ENCODE peak calls at places on chromosomes 4 and X, in five cellular contexts. One of them, this sample, is unnamed.

GRCh38 chrX:70166601-70167590 is 10.4 kb upstream of the DGAT2L6 start:
- DNase-seq in H1: no peak
- DNase-seq in GM12878: no peak
- DNase-seq in K562: no peak
- DNase-seq in HepG2: peak
- DNase-seq in this sample: peak

GRCh38 chrX:138754861-138755260 is 43.3 kb upstream of the FGF13 start:
- DNase-seq in H1: no peak
- DNase-seq in GM12878: no peak
- DNase-seq in K562: no peak
- DNase-seq in HepG2: no peak
- DNase-seq in this sample: no peak

GRCh38 chr4:145954924-145955339 is 16.3 kb upstream of the ZNF827 start:
- DNase-seq in H1: no peak
- DNase-seq in GM12878: no peak
- DNase-seq in K562: peak
- DNase-seq in HepG2: no peak
- DNase-seq in this sample: peak

GRCh38 chr4:15153662-15154061 is 151.4 kb downstream of the CPEB2 start:
- DNase-seq in H1: no peak
- DNase-seq in GM12878: no peak
- DNase-seq in K562: peak
- DNase-seq in HepG2: no peak
- DNase-seq in this sample: no peak

GRCh38 chrX:54178100-54178940 is 4.7 kb downstream of the FAM120C start:
- DNase-seq in H1: no peak
- DNase-seq in GM12878: no peak
- DNase-seq in K562: no peak
- DNase-seq in HepG2: peak
- DNase-seq in this sample: no peak

GRCh38 chr4:76283900-76284299 is 22.6 kb upstream of the STBD1 start:
- DNase-seq in H1: no peak
- DNase-seq in GM12878: no peak
- DNase-seq in K562: no peak
- DNase-seq in HepG2: no peak
- DNase-seq in this sample: no peak

GRCh38 chrX:27679281-27679680 is 89.1 kb downstream of the DCAF8L2 start:
- DNase-seq in H1: no peak
- DNase-seq in GM12878: no peak
- DNase-seq in K562: no peak
- DNase-seq in HepG2: no peak
- DNase-seq in this sample: no peak

GRCh38 chrX:71282514-71283408 is 674 bp upstream of the NONO start:
- DNase-seq in H1: no peak
- DNase-seq in GM12878: no peak
- DNase-seq in K562: no peak
- DNase-seq in HepG2: peak
- DNase-seq in this sample: peak

GRCh38 chr4:76704133-76704881 is 193.6 kb downstream of the SOWAHB start:
- DNase-seq in H1: no peak
- DNase-seq in GM12878: no peak
- DNase-seq in K562: no peak
- DNase-seq in HepG2: no peak
- DNase-seq in this sample: peak

GRCh38 chrX:6526564-6526963 is 8.4 kb downstream of the VCX3A start:
- DNase-seq in H1: no peak
- DNase-seq in GM12878: no peak
- DNase-seq in K562: no peak
- DNase-seq in HepG2: no peak
- DNase-seq in this sample: no peak

GRCh38 chr4:153113838-153114105 is 90.5 kb upstream of the TRIM2 start:
- DNase-seq in H1: no peak
- DNase-seq in GM12878: no peak
- DNase-seq in K562: no peak
- DNase-seq in HepG2: no peak
- DNase-seq in this sample: no peak

GRCh38 chr4:153333874-153334273 is 10.6 kb upstream of the MND1 start:
- DNase-seq in H1: no peak
- DNase-seq in GM12878: no peak
- DNase-seq in K562: no peak
- DNase-seq in HepG2: no peak
- DNase-seq in this sample: no peak

GRCh38 chr4:18020145-18020670 is 1.3 kb downstream of the LCORL start:
- DNase-seq in H1: no peak
- DNase-seq in GM12878: no peak
- DNase-seq in K562: no peak
- DNase-seq in HepG2: no peak
- DNase-seq in this sample: no peak

GRCh38 chr4:185669288-185669687 is 134.0 kb upstream of the PDLIM3 start:
- DNase-seq in H1: no peak
- DNase-seq in GM12878: no peak
- DNase-seq in K562: no peak
- DNase-seq in HepG2: no peak
- DNase-seq in this sample: no peak

GRCh38 chrX:64885850-64886249 is 90.4 kb downstream of the ZC4H2 start:
- DNase-seq in H1: no peak
- DNase-seq in GM12878: no peak
- DNase-seq in K562: peak
- DNase-seq in HepG2: no peak
- DNase-seq in this sample: peak

GRCh38 chr4:150261571-150261970 is 183.3 kb downstream of the DCLK2 start:
- DNase-seq in H1: no peak
- DNase-seq in GM12878: no peak
- DNase-seq in K562: no peak
- DNase-seq in HepG2: no peak
- DNase-seq in this sample: no peak

GRCh38 chrX:49309401-49309981 is 6.0 kb downstream of the GAGE10 start:
- DNase-seq in H1: peak
- DNase-seq in GM12878: no peak
- DNase-seq in K562: no peak
- DNase-seq in HepG2: no peak
- DNase-seq in this sample: no peak

GRCh38 chr4:5866841-5867782 is 25.8 kb downstream of the CRMP1 start:
- DNase-seq in H1: no peak
- DNase-seq in GM12878: no peak
- DNase-seq in K562: no peak
- DNase-seq in HepG2: no peak
- DNase-seq in this sample: no peak

GRCh38 chr4:48139688-48140087 is 5.6 kb upstream of the TXK start:
- DNase-seq in H1: no peak
- DNase-seq in GM12878: no peak
- DNase-seq in K562: no peak
- DNase-seq in HepG2: no peak
- DNase-seq in this sample: no peak

GRCh38 chr4:113090954-113091353 is 41.5 kb downstream of the ANK2 start:
- DNase-seq in H1: no peak
- DNase-seq in GM12878: no peak
- DNase-seq in K562: no peak
- DNase-seq in HepG2: no peak
- DNase-seq in this sample: no peak

GRCh38 chr4:113094327-113094726 is 44.9 kb downstream of the ANK2 start:
- DNase-seq in H1: no peak
- DNase-seq in GM12878: no peak
- DNase-seq in K562: no peak
- DNase-seq in HepG2: no peak
- DNase-seq in this sample: no peak

DNA sequence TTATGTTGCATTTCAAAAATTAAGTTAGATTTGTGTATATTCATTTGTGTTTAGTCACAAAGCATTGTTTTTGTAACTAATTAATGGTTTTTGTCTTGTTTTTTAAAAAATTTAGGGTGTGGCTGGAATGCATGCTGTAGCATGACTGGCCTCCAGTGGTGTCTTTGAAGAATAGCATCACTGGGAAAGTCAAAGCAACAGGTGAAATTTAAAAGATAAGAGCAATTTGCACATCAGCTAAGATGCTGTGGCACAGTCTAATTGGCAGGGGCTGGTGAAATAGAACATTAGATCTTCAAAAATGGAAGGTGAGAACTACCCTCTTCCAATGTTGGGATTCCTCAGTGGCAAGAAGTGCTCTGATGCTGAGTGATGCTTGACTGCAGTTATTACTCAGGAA is 45.3 kb downstream of the ANK2 start:
- DNase-seq in H1: no peak
- DNase-seq in GM12878: no peak
- DNase-seq in K562: peak
- DNase-seq in HepG2: no peak
- DNase-seq in this sample: peak
- TF ChIP-seq SRF in H1: no peak
- TF ChIP-seq SRF in GM12878: no peak
- TF ChIP-seq SRF in K562: no peak
- TF ChIP-seq SRF in HepG2: no peak
- TF ChIP-seq SRF in this sample: no peak

GRCh38 chr4:27861802-27862201 is 1001.2 kb downstream of the STIM2 start:
- DNase-seq in H1: no peak
- DNase-seq in GM12878: no peak
- DNase-seq in K562: no peak
- DNase-seq in HepG2: no peak
- DNase-seq in this sample: no peak

GRCh38 chr4:27861381-27861787 is 1000.7 kb downstream of the STIM2 start:
- DNase-seq in H1: peak
- DNase-seq in GM12878: no peak
- DNase-seq in K562: no peak
- DNase-seq in HepG2: peak
- DNase-seq in this sample: peak
- H2AFZ ChIP-seq in H1: peak
- H2AFZ ChIP-seq in GM12878: no peak
- H2AFZ ChIP-seq in K562: no peak
- H2AFZ ChIP-seq in HepG2: no peak
- H2AFZ ChIP-seq in this sample: peak

GRCh38 chr4:184097240-184097619 is 120.4 kb downstream of the ENPP6 start:
- DNase-seq in H1: peak
- DNase-seq in GM12878: no peak
- DNase-seq in K562: peak
- DNase-seq in HepG2: no peak
- DNase-seq in this sample: no peak
- TF ChIP-seq SRF in H1: no peak
- TF ChIP-seq SRF in GM12878: no peak
- TF ChIP-seq SRF in K562: no peak
- TF ChIP-seq SRF in HepG2: no peak
- TF ChIP-seq SRF in this sample: no peak

DNA sequence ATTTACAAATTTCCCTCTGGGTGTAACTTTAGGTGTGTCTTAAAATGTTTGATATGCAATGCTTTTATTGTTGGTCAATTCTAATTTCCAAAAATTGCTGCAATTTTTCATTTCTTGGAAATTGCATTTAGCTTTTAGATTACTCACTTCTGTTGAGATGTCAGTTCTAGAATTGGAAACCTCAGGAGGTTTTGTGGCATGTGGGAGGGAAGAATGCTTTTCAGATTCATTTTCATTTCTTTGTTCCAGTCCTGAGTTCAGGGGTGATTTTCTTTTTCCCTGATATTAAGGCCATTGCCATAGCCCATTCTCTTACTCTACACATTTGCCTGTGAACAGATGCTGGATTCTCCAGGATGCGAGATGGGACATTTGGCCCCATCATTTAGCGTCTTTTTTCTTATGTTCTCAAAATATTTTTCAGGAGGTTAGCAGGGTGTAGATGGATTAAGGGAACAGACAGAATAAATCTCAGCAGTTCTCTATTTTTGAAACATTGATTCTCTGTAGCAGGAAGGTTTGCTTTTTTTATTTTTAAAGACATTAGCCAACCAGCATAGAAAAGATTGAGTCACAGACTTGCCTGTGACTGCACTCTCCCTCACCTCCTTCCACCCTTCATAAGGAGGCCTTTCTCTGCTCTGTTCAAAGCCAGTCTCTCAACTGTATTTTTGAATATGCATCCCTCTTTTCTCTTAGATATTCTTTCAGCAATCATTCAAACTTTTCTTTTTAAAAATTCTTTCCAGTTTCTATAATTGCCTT is 238.4 kb upstream of the ANXA3 start:
- DNase-seq in H1: no peak
- DNase-seq in GM12878: no peak
- DNase-seq in K562: no peak
- DNase-seq in HepG2: no peak
- DNase-seq in this sample: no peak
- H2AFZ ChIP-seq in H1: no peak
- H2AFZ ChIP-seq in GM12878: no peak
- H2AFZ ChIP-seq in K562: no peak
- H2AFZ ChIP-seq in HepG2: no peak
- H2AFZ ChIP-seq in this sample: no peak

GRCh38 chr4:44118971-44119680 is 329.5 kb downstream of the KCTD8 start:
- DNase-seq in H1: no peak
- DNase-seq in GM12878: no peak
- DNase-seq in K562: no peak
- DNase-seq in HepG2: no peak
- DNase-seq in this sample: no peak
- TF ChIP-seq SRF in H1: no peak
- TF ChIP-seq SRF in GM12878: no peak
- TF ChIP-seq SRF in K562: no peak
- TF ChIP-seq SRF in HepG2: no peak
- TF ChIP-seq SRF in this sample: no peak

GRCh38 chr4:16881151-16881884 is 17.1 kb downstream of the LDB2 start:
- DNase-seq in H1: no peak
- DNase-seq in GM12878: no peak
- DNase-seq in K562: no peak
- DNase-seq in HepG2: no peak
- DNase-seq in this sample: no peak
- H2AFZ ChIP-seq in H1: no peak
- H2AFZ ChIP-seq in GM12878: no peak
- H2AFZ ChIP-seq in K562: no peak
- H2AFZ ChIP-seq in HepG2: no peak
- H2AFZ ChIP-seq in this sample: no peak

GRCh38 chr4:147924604-147925412 is 192.9 kb downstream of the ARHGAP10 start:
- DNase-seq in H1: peak
- DNase-seq in GM12878: no peak
- DNase-seq in K562: no peak
- DNase-seq in HepG2: peak
- DNase-seq in this sample: no peak

GRCh38 chr4:147933316-147933715 is 201.4 kb downstream of the ARHGAP10 start:
- DNase-seq in H1: no peak
- DNase-seq in GM12878: no peak
- DNase-seq in K562: no peak
- DNase-seq in HepG2: no peak
- DNase-seq in this sample: no peak

GRCh38 chr4:147923854-147924253 is 192.0 kb downstream of the ARHGAP10 start:
- DNase-seq in H1: no peak
- DNase-seq in GM12878: no peak
- DNase-seq in K562: no peak
- DNase-seq in HepG2: no peak
- DNase-seq in this sample: no peak

GRCh38 chr4:147928400-147928799 is 196.5 kb downstream of the ARHGAP10 start:
- DNase-seq in H1: no peak
- DNase-seq in GM12878: no peak
- DNase-seq in K562: no peak
- DNase-seq in HepG2: no peak
- DNase-seq in this sample: no peak

GRCh38 chr4:147927377-147928137 is 195.7 kb downstream of the ARHGAP10 start:
- DNase-seq in H1: no peak
- DNase-seq in GM12878: no peak
- DNase-seq in K562: no peak
- DNase-seq in HepG2: no peak
- DNase-seq in this sample: no peak
- TF ChIP-seq SRF in H1: no peak
- TF ChIP-seq SRF in GM12878: no peak
- TF ChIP-seq SRF in K562: no peak
- TF ChIP-seq SRF in HepG2: no peak
- TF ChIP-seq SRF in this sample: no peak

GRCh38 chr4:187235456-187236170 is 512.0 kb upstream of the FAT1 start:
- DNase-seq in H1: no peak
- DNase-seq in GM12878: no peak
- DNase-seq in K562: no peak
- DNase-seq in HepG2: no peak
- DNase-seq in this sample: no peak
- H2AFZ ChIP-seq in H1: peak
- H2AFZ ChIP-seq in GM12878: no peak
- H2AFZ ChIP-seq in K562: no peak
- H2AFZ ChIP-seq in HepG2: no peak
- H2AFZ ChIP-seq in this sample: no peak

GRCh38 chr4:1748465-1748995 is 27.2 kb downstream of the TACC3 start:
- DNase-seq in H1: peak
- DNase-seq in GM12878: no peak
- DNase-seq in K562: peak
- DNase-seq in HepG2: peak
- DNase-seq in this sample: peak
- TF ChIP-seq SRF in H1: no peak
- TF ChIP-seq SRF in GM12878: no peak
- TF ChIP-seq SRF in K562: no peak
- TF ChIP-seq SRF in HepG2: no peak
- TF ChIP-seq SRF in this sample: no peak